ENCODE peak calls at places on chromosomes 1 and 21, in five cellular contexts. Y is GM12865, A is BE2C, V is SJSA1, C is posterior vena cava. W is an unnamed sample.

GRCh38 chr1:236495359-236496120 is 28.2 kb upstream of the LGALS8 start:
- DNase-seq in Y (no peak), V (no peak), C (no peak), A (no peak), W (no peak)

GRCh38 chr1:42788021-42788420 is 3.2 kb downstream of the TMEM269 start:
- DNase-seq in V (no peak), C (no peak), A (no peak), Y (no peak), W (no peak)

GRCh38 chr1:68116643-68117235 is 66.3 kb upstream of the DIRAS3 start:
- DNase-seq in V (peak), Y (peak), C (no peak), A (peak), W (peak)

GRCh38 chr1:219660666-219661463 is 48.0 kb upstream of the ZC3H11B start:
- DNase-seq in C (peak), A (peak), V (no peak), Y (peak), W (peak)

GRCh38 chr1:167836197-167836596 is 77.7 kb downstream of the ADCY10 start:
- DNase-seq in Y (no peak), V (no peak), C (no peak), A (no peak), W (no peak)

GRCh38 chr1:78333426-78334012 is 157.3 kb upstream of the PTGFR start:
- DNase-seq in Y (peak), V (no peak), A (no peak), C (no peak), W (no peak)

GRCh38 chr1:115879977-115880376 is 39.1 kb upstream of the NHLH2 start:
- DNase-seq in A (no peak), V (no peak), Y (no peak), C (no peak), W (no peak)

GRCh38 chr1:106517218-106517617 is 539.3 kb upstream of the PRMT6 start:
- DNase-seq in A (no peak), Y (no peak), C (no peak), V (no peak), W (no peak)

GRCh38 chr21:33036430-33037162 is 10.9 kb downstream of the OLIG2 start:
- DNase-seq in A (no peak), C (no peak), Y (peak), V (no peak), W (no peak)

GRCh38 chr1:43858324-43858723 is 75.3 kb upstream of the ARTN start:
- DNase-seq in V (peak), C (peak), A (no peak), Y (no peak), W (no peak)

GRCh38 chr1:41618066-41618825 is 133.8 kb upstream of the EDN2 start:
- DNase-seq in Y (no peak), V (no peak), C (peak), A (no peak), W (peak)

GRCh38 chr1:200642481-200642880 is 21.9 kb upstream of the KIF14 start:
- DNase-seq in Y (no peak), C (no peak), A (no peak), V (no peak), W (no peak)

GRCh38 chr1:63984257-63984626 is 210.4 kb downstream of the ROR1 start:
- DNase-seq in A (no peak), V (no peak), C (no peak), Y (no peak), W (no peak)

GRCh38 chr1:114558548-114558947 is 22.9 kb downstream of the BCAS2 start:
- DNase-seq in Y (peak), V (no peak), C (no peak), A (no peak), W (no peak)

GRCh38 chr1:58515794-58516401 is 30.6 kb downstream of the OMA1 start:
- DNase-seq in A (peak), Y (peak), V (no peak), C (no peak), W (no peak)